ENCODE peak calls at places on chromosomes 4 and X, in five cellular contexts. W is BE2C, C is Peyer's patch, K is progenitor cell of endocrine pancreas, A is bronchial epithelial cell. P is an unnamed sample.

GRCh38 chr4:8009710-8010534 is 70.3 kb upstream of the AFAP1 start:
- DNase-seq in A (no peak), K (no peak), W (no peak), C (no peak), P (no peak)

GRCh38 chr4:95469617-95470016 is 79.2 kb downstream of the UNC5C start:
- DNase-seq in W (no peak), K (no peak), A (no peak), C (no peak), P (no peak)

GRCh38 chr4:63869370-63869769 is 539.9 kb downstream of the TECRL start:
- DNase-seq in K (no peak), W (no peak), C (no peak), A (no peak), P (no peak)

GRCh38 chrX:139924069-139924695 is 8.7 kb downstream of the ATP11C start:
- DNase-seq in A (no peak), K (no peak), C (no peak), W (no peak), P (no peak)

GRCh38 chrX:102934624-102935023 is 2.4 kb upstream of the RAB40AL start:
- DNase-seq in W (peak), A (peak), K (no peak), C (no peak), P (no peak)

GRCh38 chr4:73683033-73683432 is 57.3 kb upstream of the CXCL8 start:
- DNase-seq in W (no peak), C (no peak), K (no peak), A (peak), P (no peak)

GRCh38 chr4:2101346-2102044 is 42.4 kb downstream of the NAT8L start:
- DNase-seq in K (no peak), C (no peak), W (no peak), A (peak), P (no peak)

GRCh38 chr4:85956296-85956955 is 403.4 kb downstream of the MAPK10 start:
- DNase-seq in W (no peak), A (no peak), K (no peak), C (no peak), P (no peak)

GRCh38 chrX:5681159-5681558 is 547.5 kb downstream of the NLGN4X start:
- DNase-seq in W (no peak), A (peak), K (no peak), C (no peak), P (no peak)

GRCh38 chr4:116016201-116016600 is 902.8 kb upstream of the NDST4 start:
- DNase-seq in C (no peak), K (no peak), A (peak), W (no peak), P (no peak)

GRCh38 chr4:104693601-104694201 is 199.0 kb upstream of the CXXC4 start:
- DNase-seq in K (no peak), C (no peak), A (peak), W (no peak), P (no peak)

GRCh38 chr4:67035986-67036385 is 509.3 kb downstream of the CENPC start:
- DNase-seq in W (no peak), A (peak), K (no peak), C (no peak), P (no peak)

GRCh38 chrX:104922206-104922621 is 298.3 kb downstream of the TEX13A start:
- DNase-seq in W (peak), K (peak), C (peak), A (peak), P (peak)

GRCh38 chrX:133633162-133633561 is 217.9 kb upstream of the GPC4 start:
- DNase-seq in C (no peak), A (peak), W (no peak), K (no peak), P (no peak)

GRCh38 chr4:126028871-126029270 is 714.1 kb downstream of the FAT4 start:
- DNase-seq in A (no peak), K (no peak), W (no peak), C (no peak), P (no peak)

GRCh38 chrX:155886409-155886808 is 5.3 kb downstream of the VAMP7 start:
- DNase-seq in A (no peak), W (no peak), K (no peak), C (no peak), P (no peak)

GRCh38 chrX:110268875-110269274 is 49.0 kb downstream of the AMMECR1 start:
- DNase-seq in K (no peak), W (no peak), C (no peak), A (no peak), P (no peak)

GRCh38 chrX:67604979-67605703 is 61.3 kb downstream of the AR start:
- DNase-seq in C (no peak), W (no peak), A (peak), K (no peak), P (peak)

DNA sequence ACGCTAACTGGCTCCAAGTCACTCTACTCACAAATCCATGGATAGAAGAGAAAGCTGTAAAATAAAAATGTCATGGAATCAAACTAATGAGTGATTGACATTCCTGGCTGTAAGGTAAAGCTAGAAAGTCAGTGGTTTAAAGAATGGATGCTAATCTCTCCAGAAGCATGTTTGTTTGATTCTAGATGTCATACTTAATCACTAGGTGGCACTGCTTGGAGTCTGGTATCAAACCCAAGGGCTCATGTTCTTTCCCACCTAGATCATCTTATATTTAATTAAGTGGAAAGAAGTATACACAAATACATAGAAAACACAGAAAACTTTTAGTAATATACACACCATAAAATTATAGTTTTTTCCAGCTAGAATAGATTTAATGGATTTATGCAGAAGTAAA is 2666.6 kb downstream of the PCDH7 start:
- DNase-seq in W (no peak), A (no peak), K (no peak), C (no peak), P (no peak)
- TF ChIP-seq CTCF in W (peak), A (peak), K (no peak), C (no peak), P (no peak)

DNA sequence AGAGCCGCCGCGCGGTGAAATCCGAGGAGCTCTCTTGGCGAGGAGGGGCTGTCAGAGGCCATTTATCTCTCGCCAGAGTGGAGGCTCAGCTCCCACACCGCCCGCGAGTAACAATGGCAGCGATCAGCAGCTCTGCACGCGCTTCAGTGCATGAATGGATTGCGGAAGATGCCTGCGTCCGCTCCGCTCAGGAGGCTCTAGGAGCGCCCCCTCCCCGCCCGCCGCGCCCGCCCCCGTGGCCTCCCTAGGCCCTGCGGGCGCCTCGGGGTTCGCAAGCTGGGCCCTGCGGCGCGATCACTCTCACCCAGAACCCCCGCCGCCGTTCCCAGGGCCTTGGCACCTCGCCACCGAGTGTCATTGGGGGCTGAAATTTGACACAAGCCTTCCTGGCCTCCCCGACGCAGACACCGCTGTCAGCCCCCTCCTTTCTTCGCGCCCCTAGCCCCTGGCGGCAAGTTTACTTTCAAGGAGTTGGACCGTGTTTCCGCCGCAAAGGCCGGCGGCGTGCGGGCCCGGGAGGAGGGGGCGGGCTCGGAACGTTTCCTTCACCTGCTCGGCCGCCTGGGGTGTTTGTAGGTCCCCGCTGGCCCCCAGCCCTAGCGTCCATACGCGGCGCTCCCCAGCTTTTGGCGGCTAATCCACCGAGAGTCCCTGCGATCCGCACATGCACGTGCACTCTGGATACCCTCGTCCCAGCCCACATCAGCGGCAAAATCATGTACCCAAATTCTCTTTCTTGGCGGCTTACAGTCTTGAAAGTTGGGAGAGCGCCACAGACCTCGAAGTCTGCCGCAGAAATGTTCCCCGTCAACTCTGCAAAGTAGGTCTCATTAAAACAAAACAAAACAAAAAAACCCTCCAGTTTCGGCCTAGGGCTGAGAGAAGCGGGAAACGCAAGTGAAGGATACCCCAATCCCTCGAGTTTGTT is 49.0 kb upstream of the BCOR start:
- DNase-seq in C (no peak), W (peak), K (no peak), A (no peak), P (no peak)
- TF ChIP-seq CTCF in C (no peak), W (no peak), K (no peak), A (no peak), P (no peak)

GRCh38 chrX:38189431-38190128 is 31.1 kb downstream of the SRPX start:
- DNase-seq in W (no peak), A (no peak), C (no peak), K (no peak), P (no peak)

GRCh38 chrX:38192007-38192625 is 28.6 kb downstream of the SRPX start:
- DNase-seq in W (peak), A (peak), K (no peak), C (no peak), P (no peak)
- TF ChIP-seq CTCF in W (peak), A (peak), K (peak), C (no peak), P (peak)

DNA sequence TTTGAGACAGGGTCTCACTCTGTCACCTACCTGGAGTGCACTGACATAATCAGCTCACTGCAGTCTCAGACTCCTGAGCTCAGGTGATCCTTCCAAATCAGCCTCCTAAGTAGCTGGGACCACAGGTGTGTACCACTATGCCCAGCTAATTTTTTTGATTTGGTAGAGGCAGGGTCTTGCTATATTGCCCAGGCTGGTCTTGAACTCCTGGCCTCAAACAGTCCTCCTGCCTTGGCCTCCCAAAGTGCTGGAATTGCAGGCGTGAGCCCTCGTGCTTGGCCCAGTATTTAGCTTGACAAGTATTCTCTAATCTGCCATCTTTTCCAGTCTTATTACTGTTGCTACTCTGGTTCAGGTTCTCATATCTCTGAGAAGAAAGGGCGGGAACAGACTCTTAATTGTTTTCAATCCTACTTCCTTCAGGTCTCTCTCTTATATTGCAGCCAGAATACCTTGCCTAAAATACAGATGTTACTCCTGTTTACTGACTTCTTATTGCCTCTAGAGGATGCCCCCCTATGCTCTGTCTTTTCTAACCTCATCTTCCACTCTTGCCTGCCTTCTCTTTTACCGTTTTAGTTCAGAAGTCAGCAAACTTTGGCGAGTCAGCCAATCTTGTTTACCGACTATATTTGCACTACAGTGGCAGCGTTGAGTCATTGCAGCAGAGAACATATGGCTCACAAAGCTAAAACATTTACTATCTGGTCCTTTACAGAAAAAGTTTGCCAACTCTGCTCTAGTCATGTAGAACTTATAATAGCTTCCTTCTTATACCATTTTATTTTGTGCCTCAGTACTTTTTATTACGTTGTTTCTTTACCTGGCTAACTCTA is 19.0 kb downstream of the MRPL1 start:
- DNase-seq in W (no peak), K (no peak), A (peak), C (no peak), P (no peak)
- TF ChIP-seq CTCF in W (no peak), K (peak), A (no peak), C (no peak), P (no peak)

GRCh38 chrX:101462892-101463291 is 22.4 kb upstream of the ARMCX4 start:
- DNase-seq in A (peak), K (no peak), C (no peak), W (peak), P (no peak)
- TF ChIP-seq CTCF in A (peak), K (peak), C (no peak), W (peak), P (peak)

GRCh38 chr4:120286813-120287212 is 220.2 kb upstream of the MAD2L1 start:
- DNase-seq in W (no peak), A (no peak), K (no peak), C (no peak), P (no peak)
- TF ChIP-seq CTCF in W (peak), A (no peak), K (peak), C (no peak), P (no peak)

DNA sequence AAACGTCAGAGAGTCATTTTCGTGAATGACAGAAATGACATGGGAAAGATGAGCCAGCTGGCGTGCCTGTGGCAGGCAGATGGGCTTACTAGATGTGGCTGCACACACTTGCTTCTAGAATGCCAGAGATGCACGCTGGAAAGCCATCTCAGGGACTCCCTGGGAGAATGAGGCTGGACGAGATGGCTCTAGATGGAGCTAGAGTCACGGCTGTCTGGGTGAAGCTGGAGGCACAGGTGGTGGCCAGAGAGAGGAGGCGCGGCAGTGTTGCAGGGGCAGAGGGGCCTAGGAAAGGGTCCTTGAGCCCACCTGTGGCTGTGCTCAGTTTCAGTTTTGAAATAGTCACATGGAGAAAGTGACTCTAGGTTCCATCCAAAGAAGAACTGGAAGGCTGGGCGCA is 26.0 kb downstream of the TKTL1 start:
- DNase-seq in W (peak), A (no peak), K (no peak), C (peak), P (no peak)
- TF ChIP-seq CTCF in W (peak), A (no peak), K (no peak), C (no peak), P (no peak)

DNA sequence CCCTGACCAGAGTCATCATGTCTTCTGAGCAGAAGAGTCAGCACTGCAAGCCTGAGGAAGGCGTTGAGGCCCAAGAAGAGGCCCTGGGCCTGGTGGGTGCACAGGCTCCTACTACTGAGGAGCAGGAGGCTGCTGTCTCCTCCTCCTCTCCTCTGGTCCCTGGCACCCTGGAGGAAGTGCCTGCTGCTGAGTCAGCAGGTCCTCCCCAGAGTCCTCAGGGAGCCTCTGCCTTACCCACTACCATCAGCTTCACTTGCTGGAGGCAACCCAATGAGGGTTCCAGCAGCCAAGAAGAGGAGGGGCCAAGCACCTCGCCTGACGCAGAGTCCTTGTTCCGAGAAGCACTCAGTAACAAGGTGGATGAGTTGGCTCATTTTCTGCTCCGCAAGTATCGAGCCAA is 11.0 kb downstream of the MAGEA4 start:
- DNase-seq in A (no peak), K (no peak), W (no peak), C (no peak), P (no peak)
- TF ChIP-seq CTCF in A (no peak), K (no peak), W (no peak), C (no peak), P (no peak)

P was measured in AG09319.